ENCODE peak calls at places on chromosomes 6 and 20, in ten cellular contexts. O is NCI-H1417, S is T-cell, Y is D341Med, W is tibial artery, C is OCI-M1, R is pancreas, D is Calu3, P is IMR-90, Z is NCI-H774. V is an unnamed sample.

GRCh38 chr6:157228421-157229218 is 94.7 kb downstream of the TMEM242 start:
- DNase-seq in Y (no peak), P (no peak), W (peak), Z (peak), O (peak), S (no peak), C (no peak), D (no peak), R (no peak), V (no peak)

GRCh38 chr6:50128420-50129005 is 78.8 kb upstream of the DEFB112 start:
- DNase-seq in D (no peak), P (peak), C (peak), Z (no peak), S (no peak), Y (no peak), W (no peak), R (no peak), O (peak), V (no peak)

GRCh38 chr6:44966449-44967091 is 361.6 kb upstream of the RUNX2 start:
- DNase-seq in R (no peak), W (no peak), P (peak), Y (no peak), D (no peak), S (no peak), Z (no peak), O (no peak), C (peak), V (no peak)

GRCh38 chr6:144728804-144729203 is 443.7 kb downstream of the UTRN start:
- DNase-seq in W (no peak), Y (no peak), P (no peak), Z (no peak), R (no peak), D (no peak), S (no peak), O (peak), C (no peak), V (no peak)

GRCh38 chr6:120355822-120356221 is 978.5 kb downstream of the TBC1D32 start:
- DNase-seq in Z (no peak), R (no peak), C (no peak), S (no peak), Y (no peak), P (no peak), D (no peak), W (no peak), O (no peak), V (no peak)

GRCh38 chr6:79605061-79605460 is 26.1 kb upstream of the SH3BGRL2 start:
- DNase-seq in O (no peak), R (no peak), C (peak), S (no peak), P (peak), Y (no peak), D (no peak), W (no peak), Z (no peak), V (no peak)

GRCh38 chr6:46507426-46507825 is 16.2 kb upstream of the RCAN2 start:
- DNase-seq in Z (no peak), O (no peak), C (no peak), Y (no peak), R (no peak), S (no peak), P (no peak), D (peak), W (no peak), V (no peak)

GRCh38 chr6:49025273-49026240 is 437.5 kb downstream of the MMUT start:
- DNase-seq in C (no peak), O (no peak), Y (no peak), P (no peak), W (no peak), Z (no peak), S (no peak), D (no peak), R (peak), V (no peak)

GRCh38 chr20:58988565-58988882 is 7.5 kb downstream of the NELFCD start:
- DNase-seq in P (no peak), Y (no peak), D (no peak), Z (no peak), S (no peak), R (no peak), O (no peak), C (no peak), W (peak), V (no peak)

GRCh38 chr6:165439928-165440554 is 130.6 kb upstream of the C6orf118 start:
- DNase-seq in Y (no peak), P (peak), R (no peak), S (no peak), O (peak), D (no peak), C (peak), Z (peak), W (no peak), V (no peak)

GRCh38 chr6:3176562-3177355 is 19.4 kb upstream of the TUBB2A start:
- DNase-seq in D (no peak), P (peak), Y (no peak), W (no peak), O (peak), C (peak), S (no peak), R (no peak), Z (no peak), V (peak)

GRCh38 chr6:141056945-141057635 is 1075.6 kb upstream of the GJE1 start:
- DNase-seq in Y (no peak), W (no peak), C (peak), D (no peak), P (no peak), R (no peak), S (no peak), Z (no peak), O (no peak), V (no peak)

GRCh38 chr6:110949679-110950285 is 8.7 kb upstream of the GTF3C6 start:
- DNase-seq in Y (no peak), D (no peak), S (no peak), W (no peak), O (peak), C (peak), Z (peak), P (peak), R (no peak), V (no peak)

GRCh38 chr6:135880066-135880972 is 28.8 kb downstream of the PDE7B start:
- DNase-seq in W (no peak), R (no peak), Y (no peak), D (no peak), P (peak), C (peak), S (peak), O (no peak), Z (no peak), V (no peak)

GRCh38 chr6:143301204-143301603 is 149.3 kb downstream of the ADAT2 start:
- DNase-seq in W (no peak), C (no peak), O (peak), S (no peak), R (no peak), P (no peak), Z (no peak), Y (no peak), D (no peak), V (no peak)

GRCh38 chr6:152636675-152637421 is at the start of gene SYNE1:
- DNase-seq in Z (no peak), D (peak), O (peak), P (peak), W (peak), S (no peak), C (no peak), R (peak), Y (peak), V (no peak)

GRCh38 chr20:53187402-53187801 is 215.2 kb downstream of the TSHZ2 start:
- DNase-seq in W (no peak), P (no peak), R (no peak), Z (no peak), O (no peak), S (no peak), D (no peak), C (no peak), Y (no peak), V (no peak)

GRCh38 chr20:53020376-53020775 is 48.2 kb downstream of the TSHZ2 start:
- DNase-seq in P (no peak), W (no peak), R (no peak), O (no peak), Y (no peak), S (no peak), D (no peak), C (no peak), Z (no peak), V (no peak)

GRCh38 chr6:42260424-42260888 is 42.8 kb upstream of the MRPS10 start:
- DNase-seq in P (no peak), W (no peak), D (peak), O (no peak), C (peak), R (peak), S (no peak), Z (no peak), Y (peak), V (no peak)

GRCh38 chr6:56570434-56571359 is 72.0 kb downstream of the DST start:
- DNase-seq in P (peak), C (peak), D (no peak), Y (peak), S (no peak), O (peak), R (no peak), W (no peak), Z (peak), V (no peak)

GRCh38 chr20:23366384-23366783 is 4.4 kb downstream of the GZF1 start:
- DNase-seq in S (no peak), C (peak), Y (no peak), R (no peak), D (no peak), W (no peak), P (no peak), Z (no peak), O (no peak), V (no peak)

GRCh38 chr6:28600188-28600587 is 74.5 kb downstream of the GPX5 start:
- DNase-seq in C (no peak), S (no peak), Y (no peak), O (no peak), R (no peak), W (no peak), D (no peak), P (no peak), Z (no peak), V (no peak)

GRCh38 chr20:50467618-50468373 is 42.4 kb upstream of the PTPN1 start:
- DNase-seq in P (peak), S (peak), W (no peak), D (peak), Y (peak), C (peak), R (no peak), O (peak), Z (peak), V (peak)

GRCh38 chr6:33197431-33198048 is 2.9 kb downstream of the RXRB start:
- DNase-seq in D (peak), P (peak), R (peak), O (peak), S (no peak), C (peak), W (no peak), Z (peak), Y (peak), V (no peak)

GRCh38 chr6:129844118-129844891 is 16.8 kb downstream of the TMEM244 start:
- DNase-seq in D (no peak), O (peak), Z (no peak), C (no peak), Y (no peak), S (no peak), P (peak), W (no peak), R (no peak), V (no peak)

GRCh38 chr6:11769816-11770545 is 8.6 kb downstream of the ADTRP start:
- DNase-seq in W (no peak), Y (no peak), D (peak), R (no peak), C (no peak), P (no peak), S (no peak), Z (no peak), O (peak), V (no peak)

GRCh38 chr6:42787018-42787611 is 5.3 kb downstream of the BICRAL start:
- DNase-seq in R (no peak), C (no peak), Y (no peak), S (no peak), O (peak), D (no peak), Z (no peak), P (no peak), W (no peak), V (no peak)

GRCh38 chr6:82641677-82642076 is 278.1 kb downstream of the TPBG start:
- DNase-seq in C (no peak), W (no peak), Y (no peak), P (no peak), R (no peak), D (no peak), Z (no peak), O (no peak), S (no peak), V (no peak)

GRCh38 chr6:67629268-67629667 is 1005.8 kb upstream of the ADGRB3 start:
- DNase-seq in S (no peak), O (no peak), Y (no peak), C (peak), D (no peak), R (no peak), P (peak), W (no peak), Z (no peak), V (no peak)

GRCh38 chr6:15246217-15247211 is 645 bp downstream of the JARID2 start:
- DNase-seq in O (peak), P (peak), D (no peak), Y (no peak), C (peak), R (no peak), S (peak), Z (no peak), W (no peak), V (no peak)

GRCh38 chr6:1662532-1662931 is 52.8 kb downstream of the FOXC1 start:
- DNase-seq in D (no peak), Y (no peak), C (no peak), S (no peak), Z (no peak), O (no peak), R (no peak), W (no peak), P (peak), V (no peak)

GRCh38 chr6:81562169-81562568 is 190.3 kb downstream of the TENT5A start:
- DNase-seq in O (peak), S (no peak), W (no peak), Z (peak), C (no peak), D (peak), Y (no peak), P (peak), R (no peak), V (no peak)

GRCh38 chr20:43916073-43916874 is 1.6 kb downstream of the TOX2 start:
- DNase-seq in Z (no peak), W (peak), R (no peak), P (no peak), C (no peak), O (no peak), D (no peak), S (no peak), Y (no peak), V (no peak)

GRCh38 chr6:37182736-37183590 is 13.0 kb downstream of the PIM1 start:
- DNase-seq in Y (no peak), S (peak), R (no peak), Z (no peak), O (no peak), D (no peak), P (no peak), C (peak), W (no peak), V (peak)

GRCh38 chr6:73152998-73153757 is 72.1 kb downstream of the KHDC1L start:
- DNase-seq in D (no peak), Z (no peak), Y (no peak), S (no peak), C (no peak), P (peak), W (no peak), R (no peak), O (no peak), V (no peak)

GRCh38 chr6:76593668-76594067 is 521.2 kb upstream of the IMPG1 start:
- DNase-seq in Z (no peak), D (no peak), O (no peak), S (no peak), P (no peak), R (no peak), W (no peak), Y (no peak), C (no peak), V (no peak)

GRCh38 chr6:71034578-71034977 is 77.7 kb upstream of the B3GAT2 start:
- DNase-seq in R (no peak), C (no peak), P (no peak), Y (no peak), D (no peak), Z (no peak), O (peak), S (no peak), W (no peak), V (no peak)

V was measured in gastrocnemius medialis.